ENCODE peak calls at places on chromosomes 11 and 22, in four cellular contexts. D is fibroblast of the aortic adventitia; L is stimulated activated CD4-positive, alpha-beta T cell treated with anti-CD3 and anti-CD28 coated beads, Interleukin-2, amount 100 ng/mL, for 48 hours; Y is RPMI8226. F is an unnamed sample.

GRCh38 chr11:122076721-122077120 is 39.3 kb downstream of the BLID start:
- DNase-seq in L (no peak), D (no peak), Y (no peak), F (no peak)

GRCh38 chr11:61945191-61945590 is 5.0 kb upstream of the BEST1 start:
- DNase-seq in D (no peak), L (no peak), Y (no peak), F (no peak)

GRCh38 chr11:29482510-29482909 is 534.3 kb downstream of the KCNA4 start:
- DNase-seq in D (no peak), Y (no peak), L (no peak), F (no peak)

GRCh38 chr22:50170453-50171318 is at the start of gene PANX2:
- DNase-seq in D (no peak), Y (no peak), L (no peak), F (peak; percentile 55)

GRCh38 chr22:38233427-38233826 is 31.6 kb downstream of the MAFF start:
- DNase-seq in D (peak; percentile 45), L (no peak), Y (no peak), F (no peak)

GRCh38 chr11:18012314-18012905 is 437 bp downstream of the SERGEF start:
- DNase-seq in Y (peak; percentile 9), L (no peak), D (peak; percentile 13), F (peak; percentile 61)

GRCh38 chr22:44441401-44442185 is 56.4 kb downstream of the RTL6 start:
- DNase-seq in D (no peak), L (no peak), Y (no peak), F (no peak)

GRCh38 chr11:2685051-2685450 is 14.7 kb downstream of the KCNQ1OT1 start:
- DNase-seq in Y (no peak), D (no peak), L (no peak), F (no peak)

GRCh38 chr11:101279728-101280127 is 150.1 kb upstream of the PGR start:
- DNase-seq in L (no peak), D (no peak), Y (no peak), F (no peak)